ENCODE peak calls at places on chromosome 22, in five cellular contexts. T is gastrocnemius medialis, G is H9, C is ovary, E is Peyer's patch. F is an unnamed sample.

GRCh38 chr22:18000441-18001039 is 23.8 kb downstream of the MICAL3 start:
- DNase-seq in C (peak; percentile 61), T (no peak), G (no peak), E (peak; percentile 59), F (no peak)

GRCh38 chr22:38205261-38206128 is 3.7 kb downstream of the MAFF start:
- DNase-seq in C (peak; percentile 88), G (peak; percentile 23), E (no peak), T (peak; percentile 70), F (peak; percentile 91)

GRCh38 chr22:23181763-23182288 is 1.5 kb downstream of the BCR start:
- DNase-seq in G (no peak), C (no peak), E (no peak), T (no peak), F (no peak)

GRCh38 chr22:19997561-19998231 is 18.9 kb downstream of the ARVCF start:
- DNase-seq in E (no peak), G (no peak), T (no peak), C (no peak), F (no peak)

GRCh38 chr22:45506961-45507360 is 4.3 kb downstream of the FBLN1 start:
- DNase-seq in C (no peak), T (no peak), G (no peak), E (no peak), F (no peak)

GRCh38 chr22:43409800-43410199 is 2.0 kb upstream of the MPPED1 start:
- DNase-seq in T (no peak), G (no peak), C (no peak), E (no peak), F (no peak)

GRCh38 chr22:41206719-41207118 is 1.6 kb downstream of the L3MBTL2 start:
- DNase-seq in G (no peak), E (no peak), C (no peak), T (no peak), F (no peak)

GRCh38 chr22:44623771-44624510 is 78.1 kb upstream of the PRR5 start:
- DNase-seq in T (no peak), E (no peak), C (no peak), G (peak; percentile 50), F (no peak)

GRCh38 chr22:49433717-49434611 is 393.7 kb downstream of the BRD1 start:
- DNase-seq in E (no peak), G (peak; percentile 71), C (no peak), T (no peak), F (no peak)

GRCh38 chr22:17302616-17303015 is 66.6 kb upstream of the CECR2 start:
- DNase-seq in T (no peak), G (no peak), E (no peak), C (no peak), F (no peak)

GRCh38 chr22:25484498-25484897 is 80.0 kb upstream of the GRK3 start:
- DNase-seq in C (no peak), T (no peak), E (no peak), G (no peak), F (no peak)

GRCh38 chr22:25134028-25134427 is 65.6 kb upstream of the CRYBB3 start:
- DNase-seq in E (no peak), G (no peak), C (no peak), T (no peak), F (no peak)

GRCh38 chr22:24819487-24819886 is 13.5 kb downstream of the SGSM1 start:
- DNase-seq in C (no peak), E (no peak), G (no peak), T (no peak), F (no peak)

GRCh38 chr22:43996170-43996980 is 27.7 kb upstream of the PARVB start:
- DNase-seq in T (no peak), G (no peak), E (peak; percentile 55), C (no peak), F (no peak)

GRCh38 chr22:49673048-49673447 is 154.6 kb downstream of the BRD1 start:
- DNase-seq in C (no peak), E (no peak), T (no peak), G (no peak), F (no peak)

GRCh38 chr22:17172172-17172833 is 13.2 kb upstream of the HDHD5 start:
- DNase-seq in C (peak; percentile 47), G (peak; percentile 66), T (peak; percentile 55), E (no peak), F (peak; percentile 62)

GRCh38 chr22:19422440-19423301 is 8.9 kb downstream of the HIRA start:
- DNase-seq in C (no peak), G (no peak), E (no peak), T (no peak), F (no peak)

GRCh38 chr22:19175602-19176174 is 2.8 kb downstream of the SLC25A1 start:
- DNase-seq in C (peak; percentile 36), E (no peak), T (peak; percentile 31), G (no peak), F (no peak)

GRCh38 chr22:42560781-42561180 is 7.0 kb downstream of the SERHL2 start:
- DNase-seq in E (no peak), T (no peak), G (peak; percentile 68), C (no peak), F (no peak)

GRCh38 chr22:46148336-46148735 is 2.0 kb upstream of the PPARA start:
- DNase-seq in E (peak; percentile 62), T (peak; percentile 31), G (no peak), C (no peak), F (no peak)

GRCh38 chr22:50209893-50210292 is 9.1 kb downstream of the SELENOO start:
- DNase-seq in T (peak; percentile 64), E (peak; percentile 72), C (peak; percentile 78), G (no peak), F (no peak)

GRCh38 chr22:47189056-47189916 is 426.8 kb downstream of the TBC1D22A start:
- DNase-seq in E (no peak), C (peak; percentile 11), T (no peak), G (peak; percentile 20), F (no peak)

GRCh38 chr22:23773247-23774113 is 831 bp downstream of the MMP11 start:
- DNase-seq in G (no peak), T (no peak), E (no peak), C (no peak), F (no peak)

GRCh38 chr22:37079668-37080171 is 28.2 kb downstream of the KCTD17 start:
- DNase-seq in T (no peak), E (no peak), G (no peak), C (no peak), F (no peak)

GRCh38 chr22:37079158-37079557 is 27.6 kb downstream of the KCTD17 start:
- DNase-seq in E (no peak), G (no peak), T (no peak), C (no peak), F (no peak)

GRCh38 chr22:37082251-37082650 is 27.3 kb downstream of the TMPRSS6 start:
- DNase-seq in G (no peak), T (no peak), E (no peak), C (no peak), F (no peak)

GRCh38 chr22:37080838-37081237 is 28.7 kb downstream of the TMPRSS6 start:
- DNase-seq in C (no peak), E (no peak), G (no peak), T (no peak), F (no peak)

GRCh38 chr22:37080438-37080837 is 28.9 kb downstream of the KCTD17 start:
- DNase-seq in C (no peak), T (no peak), E (no peak), G (no peak), F (no peak)
- H3K27ac ChIP-seq in C (no peak overlapping the region), T (no peak overlapping the region), E (no peak overlapping the region), G (no peak overlapping the region), F (no peak overlapping the region)

GRCh38 chr22:21000215-21000986 is 1.5 kb downstream of the THAP7 start:
- DNase-seq in G (no peak), T (no peak), C (no peak), E (no peak), F (no peak)
- H3K27ac ChIP-seq in G (no peak overlapping the region), T (peak overlapping the region; percentile 99), C (peak overlapping the region; percentile 93), E (peak overlapping the region; percentile 97), F (peak overlapping the region; percentile 97)

DNA sequence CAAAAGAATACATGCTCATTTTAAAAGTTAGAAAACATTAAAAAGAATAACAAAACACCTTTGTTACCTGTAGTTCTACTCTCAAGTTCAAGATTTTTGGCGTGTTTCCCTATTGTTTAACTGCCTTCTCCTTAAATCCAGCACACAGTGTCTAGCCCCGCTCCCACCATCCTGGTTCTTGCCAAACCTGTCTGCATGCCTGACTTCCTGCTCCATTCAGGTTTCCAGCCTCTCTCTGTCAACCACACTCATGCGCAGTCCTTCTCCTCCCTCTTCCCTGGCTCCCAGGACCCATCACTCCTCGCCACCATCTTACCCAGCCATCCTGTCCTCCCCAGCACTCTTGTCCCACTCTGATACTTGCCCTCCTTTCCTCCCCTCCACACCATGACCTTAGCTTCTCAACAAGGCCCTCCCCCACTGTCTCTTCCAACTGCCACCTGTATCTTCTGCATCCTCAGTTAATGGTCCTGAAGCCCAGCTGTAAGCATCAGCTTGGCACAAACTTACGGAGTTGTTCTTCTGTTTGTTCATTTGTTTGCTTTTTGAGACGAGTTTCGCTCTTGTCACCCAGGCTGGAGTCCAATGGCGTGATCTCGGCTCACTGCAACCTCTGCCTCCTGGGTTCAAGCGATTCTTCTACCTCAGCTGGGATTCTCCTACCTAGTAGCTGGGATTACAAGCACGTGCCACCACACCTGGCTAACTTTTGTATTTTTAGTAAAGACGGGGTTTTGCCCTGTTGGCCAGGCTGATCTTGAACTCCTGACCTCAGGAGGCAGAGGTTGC is 7.5 kb upstream of the MYH9 start:
- DNase-seq in C (no peak), T (no peak), E (no peak), G (no peak), F (no peak)
- H3K27ac ChIP-seq in C (no peak overlapping the region), T (no peak overlapping the region), E (no peak overlapping the region), G (no peak overlapping the region), F (peak overlapping the region; percentile 43)

GRCh38 chr22:39990688-39991087 is 4.1 kb upstream of the FAM83F start:
- DNase-seq in G (no peak), T (no peak), E (no peak), C (no peak), F (no peak)

GRCh38 chr22:39992088-39992826 is 2.5 kb upstream of the FAM83F start:
- DNase-seq in G (no peak), T (no peak), E (no peak), C (no peak), F (no peak)

GRCh38 chr22:39988386-39989114 is 6.2 kb upstream of the FAM83F start:
- DNase-seq in E (no peak), C (no peak), G (no peak), T (no peak), F (no peak)

GRCh38 chr22:39989633-39990032 is 5.1 kb upstream of the FAM83F start:
- DNase-seq in T (no peak), G (no peak), C (no peak), E (no peak), F (no peak)

DNA sequence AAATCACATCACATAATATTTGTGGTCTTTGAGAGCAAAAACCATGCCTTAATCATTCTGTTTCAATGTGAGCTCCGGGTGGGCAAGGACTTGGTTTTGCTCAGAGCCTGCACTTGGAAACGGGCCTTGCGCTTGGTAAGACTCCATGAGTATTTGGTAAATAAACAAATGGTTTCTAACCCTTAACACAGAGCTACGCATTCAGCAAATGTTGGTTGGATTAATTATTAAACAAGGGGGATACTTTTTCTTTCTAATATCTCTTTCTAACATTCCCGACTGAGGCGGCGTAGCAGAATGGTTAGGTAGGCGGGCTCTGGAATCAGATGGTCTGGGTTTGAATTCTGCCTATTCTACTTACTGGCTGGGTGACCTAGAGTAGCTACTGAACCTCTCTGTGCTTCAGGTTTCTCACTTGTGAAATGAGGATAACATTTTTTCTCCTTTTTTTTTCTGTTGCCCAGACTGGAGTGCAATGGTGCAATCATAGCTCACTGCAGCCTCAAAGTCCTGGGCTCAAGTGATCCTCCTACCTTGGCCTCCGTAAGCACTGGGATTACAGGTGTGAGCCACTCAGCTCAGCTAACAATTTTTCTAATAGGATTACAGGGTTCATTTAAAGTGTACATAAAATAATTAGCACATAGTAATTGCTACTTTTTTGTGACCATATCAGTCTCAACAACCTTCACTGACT is 3.4 kb upstream of the FAM83F start:
- DNase-seq in G (no peak), T (no peak), E (no peak), C (no peak), F (no peak)
- H3K27ac ChIP-seq in G (no peak overlapping the region), T (no peak overlapping the region), E (no peak overlapping the region), C (no peak overlapping the region), F (peak overlapping the region; percentile 76)

GRCh38 chr22:39244073-39244495 is 698 bp downstream of the PDGFB start:
- DNase-seq in T (no peak), G (no peak), E (no peak), C (no peak), F (no peak)
- H3K27ac ChIP-seq in T (peak overlapping the region; percentile 97), G (no peak overlapping the region), E (peak overlapping the region; percentile 14), C (no peak overlapping the region), F (peak overlapping the region; percentile 77)

F was measured in right atrium auricular region.